ENCODE peak calls at places on chromosomes 13 and 19, in seven cellular contexts. D, R, U, H, Y, F and A are unnamed samples.

GRCh38 chr13:27425918-27426630 is 1.7 kb downstream of the GTF3A start:
- DNase-seq in F (peak; percentile 92), U (peak; percentile 93), D (peak; percentile 73), Y (peak; percentile 87), R (peak; percentile 25), H (peak; percentile 63), A (peak; percentile 80)

GRCh38 chr19:49552749-49553148 is 24.9 kb downstream of the RCN3 start:
- DNase-seq in D (no peak), Y (peak; percentile 22), H (no peak), R (no peak), F (no peak), U (no peak), A (no peak)

GRCh38 chr13:28754698-28755545 is 36.2 kb upstream of the SLC46A3 start:
- DNase-seq in F (peak; percentile 77), R (no peak), Y (peak; percentile 23), U (no peak), D (peak; percentile 52), H (no peak), A (no peak)

GRCh38 chr13:21232599-21232998 is 56.1 kb downstream of the MRPL57 start:
- DNase-seq in U (no peak), D (no peak), F (no peak), H (no peak), Y (no peak), R (no peak), A (no peak)

GRCh38 chr19:35318679-35319448 is 10.1 kb upstream of the CD22 start:
- DNase-seq in F (peak; percentile 91), Y (peak; percentile 71), R (peak; percentile 13), D (no peak), H (peak; percentile 85), U (peak; percentile 95), A (peak; percentile 49)

GRCh38 chr19:31166206-31166605 is 183.0 kb downstream of the TSHZ3 start:
- DNase-seq in F (no peak), Y (no peak), D (no peak), U (no peak), R (no peak), H (no peak), A (no peak)

GRCh38 chr19:11090264-11091032 is 1.2 kb downstream of the LDLR start:
- DNase-seq in U (peak; percentile 100), Y (peak; percentile 99), H (peak; percentile 99), R (peak; percentile 84), F (peak; percentile 99), D (peak; percentile 99), A (peak; percentile 92)

GRCh38 chr19:30691767-30692516 is 319.8 kb downstream of the ZNF536 start:
- DNase-seq in U (peak; percentile 87), Y (no peak), D (no peak), H (no peak), R (no peak), F (no peak), A (no peak)

GRCh38 chr13:60080871-60081270 is 82.9 kb downstream of the DIAPH3 start:
- DNase-seq in R (no peak), Y (no peak), F (no peak), U (no peak), D (no peak), H (no peak), A (no peak)

GRCh38 chr19:4519521-4520277 is 1.4 kb upstream of the PLIN4 start:
- DNase-seq in H (peak; percentile 33), U (no peak), F (no peak), R (no peak), Y (no peak), D (peak; percentile 73), A (no peak)

GRCh38 chr19:4519172-4519496 is 848 bp upstream of the PLIN4 start:
- DNase-seq in R (no peak), Y (no peak), F (no peak), D (no peak), H (no peak), U (no peak), A (no peak)

GRCh38 chr19:4516939-4517300 is 1.4 kb downstream of the PLIN4 start:
- DNase-seq in H (no peak), Y (no peak), R (no peak), U (no peak), D (peak; percentile 52), F (no peak), A (peak; percentile 85)

GRCh38 chr19:4517451-4518057 is 732 bp downstream of the PLIN4 start:
- DNase-seq in H (no peak), U (no peak), R (no peak), D (no peak), F (no peak), Y (no peak), A (no peak)

DNA sequence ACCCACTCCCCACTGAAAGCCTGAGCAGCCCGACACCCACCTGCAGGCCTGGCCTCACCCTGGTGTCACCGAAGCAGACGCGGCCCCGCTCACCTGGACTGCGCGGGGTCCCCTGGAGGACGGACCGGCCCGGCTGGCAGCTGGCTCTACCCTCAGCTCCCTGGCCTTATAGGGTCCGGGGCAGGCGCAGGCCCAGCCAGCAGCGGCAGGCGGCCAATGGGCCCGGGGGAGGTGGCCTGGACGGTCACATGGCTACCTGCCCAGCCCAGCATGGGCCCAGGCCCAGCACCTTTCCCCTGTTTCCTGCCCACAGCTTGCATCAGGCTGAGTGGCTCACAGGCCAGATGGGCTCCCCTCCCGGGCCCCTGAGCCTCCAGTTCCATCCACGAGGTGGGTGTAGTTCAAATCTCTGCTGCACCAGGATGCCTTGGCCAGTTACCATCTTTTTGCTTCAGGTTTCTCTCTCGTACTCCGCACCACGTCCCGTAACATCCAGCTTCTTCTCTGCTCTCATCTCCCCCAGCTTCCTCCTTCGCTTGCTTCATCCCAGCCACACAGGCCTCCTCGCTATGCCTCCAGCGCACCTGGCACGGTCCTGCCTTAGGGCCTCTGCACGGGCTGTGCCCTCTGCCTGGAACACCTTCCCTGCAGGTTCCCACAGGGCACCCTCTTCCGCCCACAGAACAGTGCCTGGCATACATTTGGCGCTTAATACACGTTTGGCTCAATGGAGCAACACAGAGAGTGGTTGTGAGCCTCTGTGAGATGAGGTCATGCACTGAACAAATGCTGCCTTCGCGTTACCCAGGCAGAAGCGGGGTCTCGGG is at the start of gene PLIN4:
- DNase-seq in F (no peak), D (peak; percentile 86), H (peak; percentile 74), R (no peak), U (no peak), Y (peak; percentile 44), A (peak; percentile 89)
- TF ChIP-seq POLR2A in F (no peak), D (peak; percentile 40), H (no peak), R (no peak), U (no peak), Y (no peak), A (peak; percentile 95)

GRCh38 chr19:6516018-6516658 is 14.0 kb upstream of the TUBB4A start:
- DNase-seq in F (peak; percentile 96), R (peak; percentile 88), H (peak; percentile 73), U (peak; percentile 98), Y (peak; percentile 99), D (peak; percentile 91), A (peak; percentile 80)
- TF ChIP-seq POLR2A in F (no peak), R (peak; percentile 28), H (no peak), U (no peak), Y (no peak), D (no peak), A (peak; percentile 9)

GRCh38 chr19:51904331-51905165 is at the start of gene ZNF649:
- DNase-seq in F (peak; percentile 94), U (peak; percentile 95), D (peak; percentile 86), H (peak; percentile 67), Y (peak; percentile 87), R (peak; percentile 56), A (peak; percentile 79)
- TF ChIP-seq POLR2A in F (no peak), U (no peak), D (no peak), H (peak; percentile 25), Y (peak; percentile 70), R (peak; percentile 63), A (no peak)

GRCh38 chr19:45424191-45425058 is 708 bp upstream of the ERCC1 start:
- DNase-seq in R (no peak), D (peak; percentile 73), F (peak; percentile 87), Y (peak; percentile 81), U (peak; percentile 94), H (no peak), A (peak; percentile 61)

GRCh38 chr19:45420871-45421270 is 2.8 kb downstream of the ERCC1 start:
- DNase-seq in H (no peak), Y (no peak), D (no peak), U (no peak), R (no peak), F (no peak), A (no peak)

GRCh38 chr19:45423033-45423588 is 606 bp downstream of the ERCC1 start:
- DNase-seq in R (no peak), Y (no peak), F (no peak), D (no peak), U (peak; percentile 98), H (no peak), A (no peak)

GRCh38 chr19:45421953-45422498 is 1.7 kb downstream of the ERCC1 start:
- DNase-seq in U (no peak), Y (no peak), F (no peak), H (no peak), D (no peak), R (no peak), A (no peak)

DNA sequence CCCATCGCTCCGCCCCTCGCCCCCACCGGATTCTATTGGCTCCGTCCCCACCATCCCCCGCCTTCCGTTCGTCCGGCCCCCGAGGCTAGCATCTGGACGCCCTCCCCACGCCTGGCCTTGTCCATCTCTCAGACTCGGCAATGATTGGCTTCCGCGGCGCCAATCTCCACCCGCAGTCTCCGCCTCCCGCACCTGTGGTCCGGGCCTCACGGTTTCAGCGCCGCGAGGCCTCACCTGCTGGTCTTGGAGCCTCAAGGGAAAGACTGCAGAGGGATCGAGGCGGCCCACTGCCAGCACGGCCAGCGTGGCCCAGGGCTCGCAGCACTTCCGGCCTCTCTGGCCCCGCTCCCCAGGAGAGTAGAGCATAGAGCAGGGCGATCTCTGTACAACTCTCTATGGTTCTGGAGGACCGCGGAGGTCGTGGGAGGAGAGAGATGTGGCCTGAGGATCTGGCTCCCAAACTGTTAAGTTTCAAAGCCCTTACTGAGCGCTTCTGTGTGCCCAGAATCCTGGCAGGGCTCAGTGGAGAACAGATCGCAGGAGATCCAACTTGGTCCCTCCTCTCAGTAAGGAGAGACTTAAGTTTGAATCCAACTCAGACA is at the start of gene ERCC1:
- DNase-seq in Y (peak; percentile 99), R (peak; percentile 94), F (peak; percentile 95), H (peak; percentile 93), D (peak; percentile 95), U (no peak), A (peak; percentile 76)
- TF ChIP-seq POLR2A in Y (peak; percentile 95), R (peak; percentile 84), F (no peak), H (peak; percentile 56), D (no peak), U (no peak), A (peak; percentile 76)